ENCODE peak calls at places on chromosomes 1 and 21, in six cellular contexts. S is left lung, W is spleen, E is tibial nerve, V is cardiac muscle cell, Y is BE2C. R is an unnamed sample.

GRCh38 chr1:7770939-7771672 is at the start of gene VAMP3:
- DNase-seq in S (peak), Y (peak), E (peak), W (peak), V (peak), R (peak)

GRCh38 chr1:184145083-184145482 is 93.6 kb downstream of the TSEN15 start:
- DNase-seq in S (no peak), V (no peak), E (no peak), Y (no peak), W (no peak), R (no peak)

GRCh38 chr21:39452207-39452964 is 616 bp downstream of the SH3BGR start:
- DNase-seq in W (no peak), S (no peak), V (no peak), Y (no peak), E (no peak), R (no peak)

GRCh38 chr1:88648706-88649105 is 35.4 kb upstream of the PKN2 start:
- DNase-seq in Y (no peak), W (no peak), S (no peak), V (no peak), E (no peak), R (no peak)

GRCh38 chr1:10529772-10530171 is 55.0 kb downstream of the PEX14 start:
- DNase-seq in Y (no peak), W (no peak), S (no peak), V (no peak), E (no peak), R (no peak)

GRCh38 chr1:203349757-203350522 is 982 bp downstream of the FMOD start:
- DNase-seq in E (no peak), S (no peak), Y (no peak), V (no peak), W (no peak), R (no peak)

GRCh38 chr21:24163539-24163938 is 1443.7 kb downstream of the MRPL39 start:
- DNase-seq in E (no peak), Y (no peak), V (no peak), W (no peak), S (no peak), R (no peak)

GRCh38 chr21:45093064-45093532 is 18.7 kb downstream of the ADARB1 start:
- DNase-seq in S (no peak), Y (no peak), V (no peak), E (no peak), W (peak), R (no peak)

GRCh38 chr1:111275079-111275478 is 15.6 kb upstream of the CHIA start:
- DNase-seq in Y (peak), S (peak), E (peak), W (no peak), V (no peak), R (no peak)

GRCh38 chr1:43924516-43924915 is 9.1 kb upstream of the ARTN start:
- DNase-seq in W (no peak), V (no peak), S (no peak), E (no peak), Y (no peak), R (no peak)

GRCh38 chr1:199010933-199011332 is 372.1 kb downstream of the PTPRC start:
- DNase-seq in S (no peak), V (no peak), Y (no peak), E (no peak), W (no peak), R (no peak)

GRCh38 chr1:18339161-18339560 is 141.6 kb upstream of the KLHDC7A start:
- DNase-seq in S (no peak), E (no peak), Y (no peak), W (no peak), V (no peak), R (no peak)

GRCh38 chr1:151511636-151512215 is 539 bp downstream of the CGN start:
- DNase-seq in E (peak), S (peak), W (no peak), Y (peak), V (peak), R (peak)

GRCh38 chr1:10671551-10672375 is 124.7 kb downstream of the CASZ1 start:
- DNase-seq in Y (no peak), S (no peak), V (no peak), W (no peak), E (no peak), R (no peak)

GRCh38 chr1:112265946-112266345 is 130.1 kb upstream of the CTTNBP2NL start:
- DNase-seq in E (no peak), S (no peak), Y (no peak), V (no peak), W (no peak), R (no peak)

GRCh38 chr1:27806758-27807157 is 23.8 kb upstream of the PPP1R8 start:
- DNase-seq in Y (no peak), W (no peak), S (no peak), V (no peak), E (no peak), R (no peak)

GRCh38 chr1:235943581-235944114 is 76.9 kb upstream of the LYST start:
- DNase-seq in V (no peak), W (no peak), E (no peak), S (no peak), Y (no peak), R (no peak)

GRCh38 chr1:235942979-235943575 is 76.4 kb upstream of the LYST start:
- DNase-seq in Y (no peak), S (no peak), W (no peak), E (no peak), V (no peak), R (no peak)

GRCh38 chr1:235942625-235942934 is 75.9 kb upstream of the LYST start:
- DNase-seq in V (no peak), Y (no peak), W (no peak), E (no peak), S (no peak), R (no peak)

GRCh38 chr1:235940282-235940681 is 73.6 kb upstream of the LYST start:
- DNase-seq in W (peak), V (no peak), Y (no peak), E (no peak), S (peak), R (no peak)

DNA sequence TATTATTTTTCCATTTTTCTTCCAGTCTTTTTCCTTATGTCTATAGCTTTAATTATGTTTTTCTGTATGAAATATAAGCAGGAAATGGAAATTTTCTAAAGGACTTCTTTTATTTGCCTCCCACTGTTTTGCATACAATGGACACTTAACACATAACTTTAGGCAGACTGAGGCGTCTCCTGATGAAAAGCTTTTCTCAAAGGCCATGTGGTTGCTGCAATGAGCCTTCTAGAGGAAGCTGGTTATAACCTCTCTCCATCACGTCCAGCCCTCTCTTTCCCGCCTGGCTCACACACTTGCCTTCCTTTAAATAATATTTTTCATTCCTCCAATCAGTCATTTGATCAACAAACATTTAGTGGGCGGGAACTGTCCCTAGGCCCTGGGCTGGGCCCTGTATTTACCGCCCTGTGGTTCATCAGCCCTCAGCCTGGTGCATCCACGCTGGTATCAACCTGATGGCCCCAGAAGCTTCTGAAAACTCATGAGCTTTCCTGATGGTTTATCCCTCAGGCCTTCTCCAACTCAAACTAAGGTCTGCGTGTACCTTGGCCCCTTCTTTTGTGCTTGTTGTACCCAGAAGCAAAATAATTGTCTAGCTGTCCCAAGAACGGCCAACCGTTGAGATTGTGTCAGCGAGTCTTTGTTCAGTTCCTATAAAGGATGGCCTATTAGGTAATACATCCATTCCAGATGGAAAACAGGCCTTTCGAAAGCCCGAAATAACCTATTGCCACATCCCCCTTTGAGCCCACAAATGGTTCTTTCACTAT is 75.3 kb upstream of the LYST start:
- DNase-seq in E (no peak), W (no peak), S (no peak), Y (no peak), V (no peak), R (no peak)
- H3K4me3 ChIP-seq in E (no peak), W (peak), S (no peak), Y (no peak), V (no peak), R (no peak)

GRCh38 chr1:160638540-160638857 is 8.3 kb downstream of the SLAMF1 start:
- DNase-seq in Y (no peak), E (no peak), W (no peak), V (no peak), S (no peak), R (no peak)

GRCh38 chr1:160637821-160638539 is 8.9 kb downstream of the SLAMF1 start:
- DNase-seq in W (no peak), S (no peak), Y (no peak), E (no peak), V (no peak), R (no peak)

GRCh38 chr1:160636547-160636946 is 10.3 kb downstream of the SLAMF1 start:
- DNase-seq in W (no peak), V (no peak), S (no peak), Y (no peak), E (no peak), R (no peak)

GRCh38 chr1:160636076-160636475 is 10.8 kb downstream of the SLAMF1 start:
- DNase-seq in E (no peak), S (no peak), Y (no peak), W (no peak), V (no peak), R (no peak)

GRCh38 chr1:160637065-160637464 is 9.8 kb downstream of the SLAMF1 start:
- DNase-seq in Y (no peak), W (no peak), V (no peak), S (no peak), E (no peak), R (no peak)
- TF ChIP-seq CTCF in Y (no peak), W (no peak), V (no peak), S (no peak), E (no peak), R (no peak)

DNA sequence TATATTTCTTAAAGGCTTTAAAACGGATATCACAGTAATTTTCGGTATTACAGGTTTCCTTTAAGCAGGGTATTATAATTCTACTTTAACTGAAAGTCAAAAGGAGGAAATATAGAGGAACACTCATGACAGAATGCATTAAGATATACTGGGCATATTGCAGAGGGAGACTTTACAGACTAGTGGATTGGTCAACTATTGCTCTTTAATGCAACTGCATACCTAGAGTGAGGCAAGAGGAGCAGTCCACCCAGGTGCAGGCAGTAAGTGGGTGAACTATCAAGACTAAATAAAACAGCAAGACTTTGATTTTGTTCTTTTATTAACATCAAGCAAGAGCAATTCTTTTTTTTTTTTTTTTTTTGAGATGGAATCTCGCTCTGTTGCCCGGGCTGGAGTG is 10.5 kb downstream of the SCAF4 start:
- DNase-seq in Y (no peak), S (no peak), E (no peak), V (no peak), W (no peak), R (no peak)
- H3K4me3 ChIP-seq in Y (no peak), S (no peak), E (no peak), V (no peak), W (no peak), R (no peak)

DNA sequence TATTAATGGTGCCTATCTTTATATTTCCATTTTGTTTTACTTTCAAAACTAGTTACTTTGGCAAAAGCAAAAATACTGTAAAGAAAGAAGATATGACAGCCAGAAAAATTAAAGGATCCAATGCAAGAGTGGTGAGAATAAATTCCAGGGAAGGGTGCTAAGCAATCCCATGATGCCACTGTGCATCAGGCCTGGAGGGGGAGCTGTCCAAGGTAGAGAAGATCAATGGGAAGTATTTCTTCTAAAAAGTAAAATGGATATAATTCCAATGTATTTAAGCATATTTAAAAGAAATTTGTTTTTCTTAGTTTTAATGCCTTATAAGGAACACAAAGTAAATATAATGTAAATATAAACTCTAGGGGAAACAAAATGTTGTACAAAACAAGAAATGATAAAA is 1382.2 kb upstream of the B3GALT2 start:
- DNase-seq in E (no peak), Y (no peak), S (no peak), V (peak), W (no peak), R (no peak)
- TF ChIP-seq CTCF in E (no peak), Y (peak), S (no peak), V (no peak), W (no peak), R (no peak)

GRCh38 chr1:227369102-227369760 is 50.9 kb upstream of the CDC42BPA start:
- DNase-seq in E (no peak), S (no peak), V (peak), W (no peak), Y (no peak), R (no peak)
- H3K4me3 ChIP-seq in E (no peak), S (no peak), V (no peak), W (no peak), Y (no peak), R (no peak)

DNA sequence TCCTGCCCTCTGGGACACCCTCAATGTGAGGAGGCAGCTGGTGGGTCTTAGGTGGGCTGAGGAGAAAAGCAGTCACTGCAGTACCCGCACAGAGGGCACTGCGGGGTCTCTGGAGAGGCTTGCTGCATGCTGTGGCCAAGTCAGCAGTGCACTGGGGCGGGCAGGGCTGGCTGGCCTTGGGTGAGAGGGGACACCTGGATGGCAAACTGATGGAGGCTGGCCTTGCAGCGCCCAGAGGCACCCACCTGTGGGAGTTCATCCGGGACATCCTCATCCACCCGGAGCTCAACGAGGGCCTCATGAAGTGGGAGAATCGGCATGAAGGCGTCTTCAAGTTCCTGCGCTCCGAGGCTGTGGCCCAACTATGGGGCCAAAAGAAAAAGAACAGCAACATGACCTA is 3.2 kb downstream of the ELF3 start:
- DNase-seq in V (no peak), E (no peak), Y (no peak), S (no peak), W (no peak), R (no peak)
- TF ChIP-seq CTCF in V (no peak), E (no peak), Y (no peak), S (no peak), W (no peak), R (no peak)

R was measured in testis.